ENCODE peak calls at places on chromosomes 11 and 22, in nine cellular contexts. One of them, this sample, is unnamed.

GRCh38 chr11:57792060-57792541 is 30.5 kb downstream of the CTNND1 start:
- DNase-seq in body of pancreas: peak; percentile 37
- DNase-seq in stimulated activated CD8-positive, alpha-beta memory T cell treated with anti-CD3 and anti-CD28 coated beads, Interleukin-7, amount 100 ng/mL, for 24 hours: peak; percentile 61
- DNase-seq in left cardiac atrium: peak; percentile 77
- DNase-seq in PC-9: no peak
- DNase-seq in WTC11: no peak
- DNase-seq in NCI-H2081: no peak
- DNase-seq in lung: peak; percentile 72
- DNase-seq in mesenchymal stem cell: peak; percentile 71
- DNase-seq in this sample: peak; percentile 53

GRCh38 chr22:24834845-24835570 is 29.0 kb downstream of the SGSM1 start:
- DNase-seq in body of pancreas: peak; percentile 28
- DNase-seq in stimulated activated CD8-positive, alpha-beta memory T cell treated with anti-CD3 and anti-CD28 coated beads, Interleukin-7, amount 100 ng/mL, for 24 hours: no peak
- DNase-seq in left cardiac atrium: no peak
- DNase-seq in PC-9: no peak
- DNase-seq in WTC11: peak; percentile 45
- DNase-seq in NCI-H2081: peak; percentile 46
- DNase-seq in lung: no peak
- DNase-seq in mesenchymal stem cell: peak; percentile 14
- DNase-seq in this sample: no peak

GRCh38 chr22:22884888-22885840 is 2.5 kb upstream of the IGLL5 start:
- DNase-seq in body of pancreas: no peak
- DNase-seq in stimulated activated CD8-positive, alpha-beta memory T cell treated with anti-CD3 and anti-CD28 coated beads, Interleukin-7, amount 100 ng/mL, for 24 hours: no peak
- DNase-seq in left cardiac atrium: no peak
- DNase-seq in PC-9: no peak
- DNase-seq in WTC11: no peak
- DNase-seq in NCI-H2081: no peak
- DNase-seq in lung: no peak
- DNase-seq in mesenchymal stem cell: no peak
- DNase-seq in this sample: no peak

GRCh38 chr22:27241430-27242110 is 560.0 kb downstream of the MN1 start:
- DNase-seq in body of pancreas: peak; percentile 95
- DNase-seq in stimulated activated CD8-positive, alpha-beta memory T cell treated with anti-CD3 and anti-CD28 coated beads, Interleukin-7, amount 100 ng/mL, for 24 hours: no peak
- DNase-seq in left cardiac atrium: peak; percentile 53
- DNase-seq in PC-9: no peak
- DNase-seq in WTC11: no peak
- DNase-seq in NCI-H2081: no peak
- DNase-seq in lung: no peak
- DNase-seq in mesenchymal stem cell: peak; percentile 43
- DNase-seq in this sample: no peak

GRCh38 chr11:1138053-1138452 is 19.7 kb upstream of the MUC5AC start:
- DNase-seq in body of pancreas: no peak
- DNase-seq in stimulated activated CD8-positive, alpha-beta memory T cell treated with anti-CD3 and anti-CD28 coated beads, Interleukin-7, amount 100 ng/mL, for 24 hours: no peak
- DNase-seq in left cardiac atrium: no peak
- DNase-seq in PC-9: no peak
- DNase-seq in WTC11: no peak
- DNase-seq in NCI-H2081: no peak
- DNase-seq in lung: no peak
- DNase-seq in mesenchymal stem cell: no peak
- DNase-seq in this sample: no peak

GRCh38 chr11:36253238-36253637 is 36.0 kb downstream of the COMMD9 start:
- DNase-seq in body of pancreas: no peak
- DNase-seq in stimulated activated CD8-positive, alpha-beta memory T cell treated with anti-CD3 and anti-CD28 coated beads, Interleukin-7, amount 100 ng/mL, for 24 hours: no peak
- DNase-seq in left cardiac atrium: no peak
- DNase-seq in PC-9: no peak
- DNase-seq in WTC11: no peak
- DNase-seq in NCI-H2081: no peak
- DNase-seq in lung: no peak
- DNase-seq in mesenchymal stem cell: no peak
- DNase-seq in this sample: no peak

GRCh38 chr22:24039046-24039445 is 27.9 kb downstream of the CABIN1 start:
- DNase-seq in body of pancreas: no peak
- DNase-seq in stimulated activated CD8-positive, alpha-beta memory T cell treated with anti-CD3 and anti-CD28 coated beads, Interleukin-7, amount 100 ng/mL, for 24 hours: no peak
- DNase-seq in left cardiac atrium: no peak
- DNase-seq in PC-9: no peak
- DNase-seq in WTC11: no peak
- DNase-seq in NCI-H2081: no peak
- DNase-seq in lung: no peak
- DNase-seq in mesenchymal stem cell: no peak
- DNase-seq in this sample: no peak

GRCh38 chr11:831132-831864 is 1.5 kb upstream of the CD151 start:
- DNase-seq in body of pancreas: no peak
- DNase-seq in stimulated activated CD8-positive, alpha-beta memory T cell treated with anti-CD3 and anti-CD28 coated beads, Interleukin-7, amount 100 ng/mL, for 24 hours: no peak
- DNase-seq in left cardiac atrium: no peak
- DNase-seq in PC-9: no peak
- DNase-seq in WTC11: no peak
- DNase-seq in NCI-H2081: no peak
- DNase-seq in lung: no peak
- DNase-seq in mesenchymal stem cell: no peak
- DNase-seq in this sample: no peak

GRCh38 chr22:45469573-45470383 is 32.9 kb upstream of the FBLN1 start:
- DNase-seq in body of pancreas: no peak
- DNase-seq in stimulated activated CD8-positive, alpha-beta memory T cell treated with anti-CD3 and anti-CD28 coated beads, Interleukin-7, amount 100 ng/mL, for 24 hours: no peak
- DNase-seq in left cardiac atrium: no peak
- DNase-seq in PC-9: peak; percentile 40
- DNase-seq in WTC11: no peak
- DNase-seq in NCI-H2081: no peak
- DNase-seq in lung: no peak
- DNase-seq in mesenchymal stem cell: no peak
- DNase-seq in this sample: no peak

GRCh38 chr11:19276859-19277808 is 36.4 kb upstream of the E2F8 start:
- DNase-seq in body of pancreas: no peak
- DNase-seq in stimulated activated CD8-positive, alpha-beta memory T cell treated with anti-CD3 and anti-CD28 coated beads, Interleukin-7, amount 100 ng/mL, for 24 hours: no peak
- DNase-seq in left cardiac atrium: no peak
- DNase-seq in PC-9: peak; percentile 71
- DNase-seq in WTC11: no peak
- DNase-seq in NCI-H2081: no peak
- DNase-seq in lung: peak; percentile 55
- DNase-seq in mesenchymal stem cell: peak; percentile 30
- DNase-seq in this sample: no peak

GRCh38 chr22:26548984-26549383 is 36.7 kb upstream of the TFIP11 start:
- DNase-seq in body of pancreas: no peak
- DNase-seq in stimulated activated CD8-positive, alpha-beta memory T cell treated with anti-CD3 and anti-CD28 coated beads, Interleukin-7, amount 100 ng/mL, for 24 hours: no peak
- DNase-seq in left cardiac atrium: no peak
- DNase-seq in PC-9: no peak
- DNase-seq in WTC11: no peak
- DNase-seq in NCI-H2081: no peak
- DNase-seq in lung: no peak
- DNase-seq in mesenchymal stem cell: no peak
- DNase-seq in this sample: no peak

GRCh38 chr11:130278745-130279144 is 36.0 kb downstream of the ZBTB44 start:
- DNase-seq in body of pancreas: no peak
- DNase-seq in stimulated activated CD8-positive, alpha-beta memory T cell treated with anti-CD3 and anti-CD28 coated beads, Interleukin-7, amount 100 ng/mL, for 24 hours: no peak
- DNase-seq in left cardiac atrium: no peak
- DNase-seq in PC-9: no peak
- DNase-seq in WTC11: no peak
- DNase-seq in NCI-H2081: no peak
- DNase-seq in lung: no peak
- DNase-seq in mesenchymal stem cell: no peak
- DNase-seq in this sample: no peak

GRCh38 chr11:8333431-8334401 is 70.0 kb upstream of the LMO1 start:
- DNase-seq in body of pancreas: no peak
- DNase-seq in stimulated activated CD8-positive, alpha-beta memory T cell treated with anti-CD3 and anti-CD28 coated beads, Interleukin-7, amount 100 ng/mL, for 24 hours: no peak
- DNase-seq in left cardiac atrium: no peak
- DNase-seq in PC-9: peak; percentile 78
- DNase-seq in WTC11: no peak
- DNase-seq in NCI-H2081: no peak
- DNase-seq in lung: no peak
- DNase-seq in mesenchymal stem cell: peak; percentile 34
- DNase-seq in this sample: no peak